ENCODE peak calls at places on chromosome 12, in ten cellular contexts. K, W, A, J, I, U, R, H, O and F are unnamed samples. For H3K27me3, the result is how much of the 10 kb centered on the place peaks cover.

GRCh38 chr12:65670775-65671174 is 153.5 kb upstream of the HMGA2 start:
- DNase-seq in K (no peak), W (no peak), A (no peak), J (no peak), I (no peak), U (peak), R (no peak), H (no peak), O (no peak), F (no peak)

GRCh38 chr12:51009038-51009437 is 17.1 kb downstream of the SLC11A2 start:
- DNase-seq in K (peak), W (peak), A (peak), J (peak), I (peak), U (no peak), R (peak), H (peak), O (no peak), F (peak)

GRCh38 chr12:24222968-24223367 is 273.5 kb upstream of the SOX5 start:
- DNase-seq in K (no peak), W (no peak), A (no peak), J (no peak), I (no peak), U (no peak), R (no peak), H (no peak), O (no peak), F (no peak)

GRCh38 chr12:55830601-55831406 is 1.4 kb upstream of the DNAJC14 start:
- DNase-seq in K (peak), W (peak), A (peak), J (peak), I (peak), U (no peak), R (peak), H (peak), O (no peak), F (peak)

GRCh38 chr12:50655374-50655921 is 108.5 kb upstream of the ATF1 start:
- DNase-seq in K (no peak), W (no peak), A (no peak), J (no peak), I (no peak), U (no peak), R (no peak), H (no peak), O (no peak), F (no peak)

GRCh38 chr12:47819902-47820630 is at the start of gene HDAC7:
- DNase-seq in K (peak), W (peak), A (peak), J (peak), I (peak), U (no peak), R (peak), H (peak), O (no peak), F (peak)

GRCh38 chr12:4027412-4027811 is 154.2 kb upstream of the PARP11 start:
- DNase-seq in K (no peak), W (no peak), A (no peak), J (peak), I (no peak), U (no peak), R (no peak), H (peak), O (no peak), F (no peak)

GRCh38 chr12:4353785-4354208 is 25.7 kb downstream of the FGF23 start:
- DNase-seq in K (no peak), W (no peak), A (no peak), J (peak), I (no peak), U (no peak), R (no peak), H (no peak), O (no peak), F (no peak)

GRCh38 chr12:112170376-112170775 is 45.0 kb downstream of the TRAFD1 start:
- DNase-seq in K (no peak), W (no peak), A (no peak), J (peak), I (no peak), U (no peak), R (no peak), H (no peak), O (no peak), F (no peak)

GRCh38 chr12:45168976-45169375 is 46.9 kb upstream of the ANO6 start:
- DNase-seq in K (no peak), W (no peak), A (no peak), J (no peak), I (no peak), U (no peak), R (no peak), H (no peak), O (no peak), F (no peak)

GRCh38 chr12:332581-333205 is 56.4 kb downstream of the KDM5A start:
- DNase-seq in K (no peak), W (no peak), A (no peak), J (no peak), I (no peak), U (no peak), R (no peak), H (no peak), O (no peak), F (no peak)

GRCh38 chr12:119804011-119804641 is 73.0 kb downstream of the CIT start:
- DNase-seq in K (no peak), W (peak), A (no peak), J (no peak), I (peak), U (peak), R (peak), H (peak), O (no peak), F (peak)

GRCh38 chr12:93244514-93245077 is 133.1 kb upstream of the NUDT4 start:
- DNase-seq in K (no peak), W (no peak), A (no peak), J (no peak), I (no peak), U (no peak), R (no peak), H (no peak), O (no peak), F (no peak)

GRCh38 chr12:108265505-108265904 is 73.6 kb downstream of the CMKLR1 start:
- DNase-seq in K (no peak), W (no peak), A (no peak), J (no peak), I (no peak), U (no peak), R (no peak), H (no peak), O (no peak), F (no peak)

GRCh38 chr12:13942826-13943225 is 38.6 kb downstream of the GRIN2B start:
- DNase-seq in K (no peak), W (no peak), A (no peak), J (no peak), I (no peak), U (no peak), R (no peak), H (no peak), O (no peak), F (no peak)

GRCh38 chr12:116361404-116362223 is 84.1 kb upstream of the MED13L start:
- DNase-seq in K (no peak), W (no peak), A (peak), J (no peak), I (no peak), U (no peak), R (no peak), H (no peak), O (no peak), F (peak)

GRCh38 chr12:89775336-89776005 is 66.8 kb upstream of the ATP2B1 start:
- DNase-seq in K (no peak), W (no peak), A (no peak), J (no peak), I (no peak), U (no peak), R (no peak), H (no peak), O (no peak), F (no peak)

GRCh38 chr12:3005736-3006135 is 46.5 kb downstream of the TEAD4 start:
- DNase-seq in K (no peak), W (no peak), A (no peak), J (no peak), I (no peak), U (no peak), R (no peak), H (no peak), O (no peak), F (no peak)

GRCh38 chr12:102479099-102479887 is 1.1 kb downstream of the IGF1 start:
- DNase-seq in K (no peak), W (no peak), A (peak), J (no peak), I (no peak), U (no peak), R (no peak), H (no peak), O (no peak), F (no peak)

GRCh38 chr12:114355389-114356088 is 50.4 kb downstream of the TBX5 start:
- DNase-seq in K (no peak), W (peak), A (no peak), J (no peak), I (no peak), U (no peak), R (peak), H (no peak), O (no peak), F (no peak)

GRCh38 chr12:111444706-111445310 is 39.1 kb downstream of the SH2B3 start:
- DNase-seq in K (peak), W (peak), A (peak), J (peak), I (peak), U (no peak), R (peak), H (peak), O (no peak), F (peak)

GRCh38 chr12:87425942-87426554 is 603.2 kb downstream of the C12orf50 start:
- DNase-seq in K (no peak), W (no peak), A (no peak), J (no peak), I (no peak), U (no peak), R (no peak), H (no peak), O (no peak), F (no peak)

GRCh38 chr12:130141901-130142683 is 20.2 kb upstream of the FZD10 start:
- DNase-seq in K (no peak), W (no peak), A (no peak), J (no peak), I (no peak), U (no peak), R (no peak), H (no peak), O (no peak), F (no peak)

GRCh38 chr12:109739747-109740693 is 26.4 kb downstream of the FAM222A start:
- DNase-seq in K (peak), W (peak), A (no peak), J (no peak), I (peak), U (peak), R (peak), H (peak), O (no peak), F (no peak)

GRCh38 chr12:46915082-46915481 is 89.3 kb upstream of the SLC38A4 start:
- DNase-seq in K (peak), W (no peak), A (no peak), J (no peak), I (peak), U (no peak), R (peak), H (no peak), O (no peak), F (no peak)

GRCh38 chr12:26830358-26830757 is 2.6 kb downstream of the ITPR2 start:
- DNase-seq in K (no peak), W (no peak), A (no peak), J (no peak), I (no peak), U (no peak), R (no peak), H (no peak), O (no peak), F (no peak)

GRCh38 chr12:44248436-44248835 is 412.6 kb downstream of the TMEM117 start:
- DNase-seq in K (no peak), W (no peak), A (no peak), J (no peak), I (no peak), U (no peak), R (no peak), H (no peak), O (no peak), F (no peak)

GRCh38 chr12:113135178-113136127 is at the start of gene RASAL1:
- DNase-seq in K (no peak), W (no peak), A (peak), J (peak), I (no peak), U (no peak), R (no peak), H (peak), O (no peak), F (peak)

GRCh38 chr12:128783129-128783574 is 40.6 kb downstream of the SLC15A4 start:
- DNase-seq in K (peak), W (no peak), A (no peak), J (no peak), I (no peak), U (no peak), R (no peak), H (no peak), O (no peak), F (no peak)

GRCh38 chr12:57085999-57086950 is 2.6 kb upstream of the NAB2 start:
- DNase-seq in K (peak), W (peak), A (peak), J (peak), I (peak), U (no peak), R (peak), H (peak), O (no peak), F (no peak)

GRCh38 chr12:32419520-32419960 is 20.2 kb downstream of the FGD4 start:
- DNase-seq in K (no peak), W (no peak), A (no peak), J (no peak), I (peak), U (no peak), R (no peak), H (peak), O (no peak), F (no peak)

GRCh38 chr12:88638388-88638787 is 58.1 kb upstream of the KITLG start:
- DNase-seq in K (no peak), W (no peak), A (no peak), J (no peak), I (no peak), U (no peak), R (no peak), H (no peak), O (no peak), F (no peak)

DNA sequence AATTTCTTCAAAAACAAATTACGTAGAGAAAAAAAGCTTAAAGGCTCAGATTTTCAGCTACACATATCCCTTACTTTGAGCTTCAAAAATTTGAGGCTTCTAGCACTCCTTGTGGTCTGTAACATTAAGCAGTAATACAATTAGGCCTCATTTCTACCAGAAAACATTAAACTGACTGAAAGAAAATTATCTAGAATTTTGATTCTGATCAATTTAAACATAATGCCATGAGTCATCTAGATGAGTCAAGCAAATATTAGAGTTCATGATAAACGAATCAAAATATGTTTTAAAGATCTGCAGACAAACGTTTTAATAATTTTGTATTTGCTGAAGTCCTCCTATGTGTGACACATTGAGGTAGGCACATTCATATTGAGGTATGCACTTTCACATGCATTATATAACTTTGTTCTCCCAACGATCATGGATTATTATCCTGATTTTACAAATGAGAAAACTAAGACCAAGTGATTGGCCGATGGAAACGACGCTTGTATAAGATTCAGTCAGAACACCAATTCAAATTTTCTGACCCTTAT is 4.3 kb downstream of the OSBPL8 start:
- DNase-seq in K (no peak), W (no peak), A (no peak), J (no peak), I (no peak), U (no peak), R (no peak), H (no peak), O (no peak), F (no peak)
- TF ChIP-seq CTCF in K (no peak), W (no peak), A (no peak), J (no peak), I (no peak), U (peak), R (no peak), H (no peak), O (peak), F (no peak)

GRCh38 chr12:54052745-54053624 is 650 bp upstream of the HOXC4 start:
- DNase-seq in K (no peak), W (no peak), A (no peak), J (no peak), I (no peak), U (no peak), R (no peak), H (no peak), O (no peak), F (no peak)

GRCh38 chr12:54051916-54052744 is 1.5 kb upstream of the HOXC4 start:
- DNase-seq in K (no peak), W (no peak), A (no peak), J (no peak), I (no peak), U (no peak), R (no peak), H (no peak), O (no peak), F (no peak)

GRCh38 chr12:54050479-54050805 is 3.2 kb upstream of the HOXC4 start:
- DNase-seq in K (no peak), W (no peak), A (no peak), J (no peak), I (no peak), U (no peak), R (no peak), H (no peak), O (no peak), F (no peak)

GRCh38 chr12:54049164-54049563 is 4.5 kb upstream of the HOXC4 start:
- DNase-seq in K (no peak), W (no peak), A (no peak), J (no peak), I (no peak), U (no peak), R (no peak), H (no peak), O (no peak), F (no peak)

GRCh38 chr12:54051081-54051912 is 2.3 kb upstream of the HOXC4 start:
- DNase-seq in K (no peak), W (no peak), A (no peak), J (no peak), I (no peak), U (no peak), R (no peak), H (no peak), O (no peak), F (no peak)
- H3K27me3 ChIP-seq in K (under half), W (half or more), A (half or more), J (half or more), I (half or more), U (half or more), R (half or more), H (half or more), O (under half), F (half or more)

GRCh38 chr12:125070661-125071390 is 5.6 kb downstream of the AACS start:
- DNase-seq in K (no peak), W (no peak), A (no peak), J (no peak), I (no peak), U (no peak), R (no peak), H (no peak), O (no peak), F (no peak)

GRCh38 chr12:125069616-125070015 is 4.4 kb downstream of the AACS start:
- DNase-seq in K (no peak), W (no peak), A (no peak), J (no peak), I (no peak), U (no peak), R (no peak), H (no peak), O (no peak), F (no peak)

GRCh38 chr12:125071456-125071855 is 6.2 kb downstream of the AACS start:
- DNase-seq in K (no peak), W (no peak), A (no peak), J (no peak), I (no peak), U (no peak), R (no peak), H (no peak), O (no peak), F (no peak)

GRCh38 chr12:125068391-125068790 is 3.2 kb downstream of the AACS start:
- DNase-seq in K (no peak), W (no peak), A (no peak), J (no peak), I (no peak), U (no peak), R (no peak), H (no peak), O (no peak), F (no peak)

GRCh38 chr12:125070117-125070516 is 4.9 kb downstream of the AACS start:
- DNase-seq in K (no peak), W (no peak), A (no peak), J (no peak), I (no peak), U (no peak), R (no peak), H (no peak), O (no peak), F (no peak)
- TF ChIP-seq CTCF in K (no peak), W (no peak), A (no peak), J (no peak), I (no peak), U (no peak), R (no peak), H (no peak), O (no peak), F (peak)

GRCh38 chr12:49296034-49296835 is 1.3 kb downstream of the PRPH start:
- DNase-seq in K (no peak), W (peak), A (peak), J (peak), I (no peak), U (peak), R (no peak), H (peak), O (no peak), F (no peak)
- H3K27me3 ChIP-seq in K (under half), W (half or more), A (half or more), J (half or more), I (under half), U (under half), R (half or more), H (half or more), O (under half), F (half or more)